ENCODE peak calls at places on chromosomes 16 and 17, in eight cellular contexts. U is fibroblast of mammary gland; A is left cardiac atrium; H is DMS153; S is NCI-H1092 treated with DMSO at 0.1 percent for 48 hours; C is pulmonary artery endothelial cell; N is NCI-H748 treated with DMSO at 0.1 percent for 48 hours; D is activated naive CD4-positive, alpha-beta T cell. W is an unnamed sample.

GRCh38 chr17:42779942-42780815 is at the start of gene WNK4:
- DNase-seq in U (peak), A (no peak), H (no peak), S (no peak), C (no peak), N (no peak), D (no peak), W (no peak)

GRCh38 chr17:50462446-50462845 is 6.2 kb downstream of the CHAD start:
- DNase-seq in U (no peak), A (no peak), H (no peak), S (peak), C (no peak), N (no peak), D (no peak), W (no peak)

GRCh38 chr16:84881702-84882521 is 62.1 kb downstream of the CRISPLD2 start:
- DNase-seq in U (peak), A (peak), H (no peak), S (no peak), C (no peak), N (no peak), D (no peak), W (no peak)

GRCh38 chr17:82117139-82118090 is 19.4 kb upstream of the FASN start:
- DNase-seq in U (no peak), A (no peak), H (no peak), S (no peak), C (no peak), N (no peak), D (no peak), W (no peak)

GRCh38 chr16:3092501-3092991 is 6.5 kb downstream of the ZSCAN10 start:
- DNase-seq in U (no peak), A (no peak), H (no peak), S (no peak), C (no peak), N (no peak), D (no peak), W (no peak)

GRCh38 chr17:81666092-81666341 is 388 bp downstream of the OXLD1 start:
- DNase-seq in U (no peak), A (no peak), H (no peak), S (peak), C (no peak), N (no peak), D (no peak), W (no peak)

GRCh38 chr16:11171757-11172299 is 84.2 kb downstream of the SOCS1 start:
- DNase-seq in U (no peak), A (no peak), H (no peak), S (no peak), C (no peak), N (no peak), D (no peak), W (no peak)

GRCh38 chr17:62950067-62950466 is 16.0 kb upstream of the TANC2 start:
- DNase-seq in U (peak), A (peak), H (no peak), S (no peak), C (no peak), N (no peak), D (no peak), W (no peak)

GRCh38 chr17:10127819-10128375 is 70.5 kb downstream of the GAS7 start:
- DNase-seq in U (peak), A (peak), H (no peak), S (no peak), C (no peak), N (no peak), D (no peak), W (no peak)

GRCh38 chr17:65173284-65173793 is 36.2 kb downstream of the RGS9 start:
- DNase-seq in U (peak), A (peak), H (peak), S (peak), C (no peak), N (no peak), D (no peak), W (no peak)

GRCh38 chr17:40026816-40027613 is 11.8 kb downstream of the CSF3 start:
- DNase-seq in U (peak), A (peak), H (peak), S (peak), C (peak), N (peak), D (peak), W (peak)

GRCh38 chr16:11310997-11311561 is 29.9 kb upstream of the PRM1 start:
- DNase-seq in U (no peak), A (no peak), H (no peak), S (no peak), C (no peak), N (no peak), D (no peak), W (no peak)

GRCh38 chr17:7046127-7046724 is 2.3 kb upstream of the SLC16A11 start:
- DNase-seq in U (no peak), A (no peak), H (peak), S (no peak), C (no peak), N (peak), D (no peak), W (no peak)

GRCh38 chr16:65314246-65315003 is 192.6 kb upstream of the CDH11 start:
- DNase-seq in U (peak), A (no peak), H (no peak), S (no peak), C (no peak), N (no peak), D (no peak), W (no peak)